ENCODE peak calls at places on chromosomes 12 and 14, in five cellular contexts. B is stimulated activated CD8-positive, alpha-beta memory T cell treated with anti-CD3 and anti-CD28 coated beads, Interleukin-4, amount 100 ng/mL, for 4 hours; A is activated CD8-positive, alpha-beta T cell treated with anti-CD3 and anti-CD28 coated beads, Interleukin-2, amount 10 ng/mL, durations not matched to agents 7 days and 5 days; V is Kasumi-1; G is activated T-cell treated with anti-CD3 and anti-CD28 coated beads for 1 hour. H is an unnamed sample.
A peak's percentile ranks its signal among the peaks of the same experiment; 100 is the strongest.

GRCh38 chr12:124626841-124627502 is 59.6 kb upstream of the NCOR2 start:
- DNase-seq in G (no peak), A (no peak), V (no peak), B (no peak), H (no peak)

GRCh38 chr14:56351861-56352260 is 227.7 kb upstream of the TMEM260 start:
- DNase-seq in B (no peak), V (no peak), A (no peak), G (no peak), H (no peak)

GRCh38 chr12:64039285-64039871 is 182.7 kb downstream of the KICS2 start:
- DNase-seq in A (no peak), V (no peak), B (no peak), G (no peak), H (no peak)

GRCh38 chr14:104146651-104147345 is 8.4 kb downstream of the KIF26A start:
- DNase-seq in V (no peak), G (no peak), B (no peak), A (no peak), H (no peak)

GRCh38 chr14:53295985-53296582 is 143.0 kb upstream of the DDHD1 start:
- DNase-seq in A (peak; percentile 38), B (no peak), V (peak; percentile 58), G (no peak), H (peak; percentile 49)

GRCh38 chr12:106127289-106128126 is 11.2 kb downstream of the NUAK1 start:
- DNase-seq in V (no peak), B (no peak), G (no peak), A (no peak), H (no peak)

GRCh38 chr14:74504874-74505617 is 11.5 kb downstream of the ISCA2 start:
- DNase-seq in V (no peak), B (no peak), G (no peak), A (no peak), H (no peak)

GRCh38 chr14:75123991-75124390 is 2.9 kb downstream of the NEK9 start:
- DNase-seq in G (no peak), B (no peak), V (peak; percentile 88), A (peak; percentile 39), H (no peak)

GRCh38 chr12:95143784-95144205 is 70.4 kb upstream of the NR2C1 start:
- DNase-seq in G (no peak), B (no peak), V (no peak), A (no peak), H (no peak)

GRCh38 chr14:90759370-90760054 is 56.7 kb downstream of the TTC7B start:
- DNase-seq in B (no peak), A (no peak), G (no peak), V (no peak), H (no peak)

GRCh38 chr12:52207895-52208294 is 16.1 kb upstream of the KRT80 start:
- DNase-seq in V (no peak), A (no peak), G (no peak), B (no peak), H (no peak)

GRCh38 chr12:10574307-10574706 is 39.1 kb downstream of the MAGOHB start:
- DNase-seq in G (no peak), A (no peak), V (no peak), B (no peak), H (no peak)

GRCh38 chr14:61603736-61604135 is 91.6 kb upstream of the HIF1A start:
- DNase-seq in B (no peak), A (no peak), V (no peak), G (no peak), H (no peak)

GRCh38 chr12:70576341-70577282 is 60.6 kb downstream of the PTPRB start:
- DNase-seq in G (no peak), B (no peak), A (no peak), V (peak; percentile 85), H (peak; percentile 49)

GRCh38 chr14:33793711-33794110 is 157.2 kb downstream of the EGLN3 start:
- DNase-seq in V (no peak), B (no peak), G (no peak), A (no peak), H (no peak)

GRCh38 chr12:110921262-110921661 is 883 bp upstream of the MYL2 start:
- DNase-seq in B (no peak), G (no peak), A (no peak), V (no peak), H (no peak)

GRCh38 chr14:89270439-89271227 is 146.4 kb downstream of the FOXN3 start:
- DNase-seq in V (no peak), G (no peak), A (no peak), B (no peak), H (no peak)

GRCh38 chr12:52004042-52004648 is 2.6 kb upstream of the TAMALIN start:
- DNase-seq in B (no peak), A (no peak), G (no peak), V (peak; percentile 32), H (no peak)

GRCh38 chr12:58567189-58567588 is 353.1 kb downstream of the LRIG3 start:
- DNase-seq in B (no peak), G (no peak), A (no peak), V (no peak), H (no peak)

GRCh38 chr12:20950248-20950647 is 139.7 kb downstream of the SLCO1B3 start:
- DNase-seq in A (no peak), G (no peak), B (no peak), V (peak; percentile 72), H (peak; percentile 29)

GRCh38 chr12:108611884-108612415 is 14.1 kb upstream of the TMEM119 start:
- DNase-seq in G (peak; percentile 54), B (peak; percentile 57), A (peak; percentile 57), V (peak; percentile 33), H (peak; percentile 55)

GRCh38 chr12:25716842-25717241 is 163.8 kb upstream of the LMNTD1 start:
- DNase-seq in V (no peak), A (no peak), G (no peak), B (no peak), H (peak; percentile 50)

GRCh38 chr14:32049361-32050103 is 27.6 kb upstream of the ARHGAP5 start:
- DNase-seq in B (no peak), V (no peak), G (no peak), A (no peak), H (no peak)

GRCh38 chr12:6167327-6168280 is 32.6 kb upstream of the CD9 start:
- DNase-seq in V (peak; percentile 66), G (peak; percentile 21), B (peak; percentile 55), A (peak; percentile 68), H (no peak)

GRCh38 chr12:125470838-125471775 is 405.9 kb downstream of the AACS start:
- DNase-seq in G (no peak), B (no peak), V (no peak), A (no peak), H (no peak)

GRCh38 chr12:43501705-43502104 is 50.3 kb downstream of the ADAMTS20 start:
- DNase-seq in V (peak; percentile 84), G (no peak), B (no peak), A (no peak), H (peak; percentile 22)

GRCh38 chr12:20490213-20490612 is 121.9 kb downstream of the PDE3A start:
- DNase-seq in A (no peak), G (no peak), V (no peak), B (no peak), H (no peak)

GRCh38 chr14:89241265-89241664 is 175.8 kb downstream of the FOXN3 start:
- DNase-seq in B (no peak), V (no peak), A (no peak), G (no peak), H (no peak)

GRCh38 chr12:8080131-8080530 is 1.9 kb upstream of the NECAP1 start:
- DNase-seq in A (no peak), G (no peak), V (peak; percentile 13), B (no peak), H (no peak)

GRCh38 chr14:92930737-92931602 is 8.0 kb downstream of the CHGA start:
- DNase-seq in V (no peak), B (no peak), G (no peak), A (no peak), H (no peak)

GRCh38 chr12:13661005-13661887 is 320.2 kb downstream of the GRIN2B start:
- DNase-seq in V (peak; percentile 48), B (no peak), A (peak; percentile 32), G (no peak), H (peak; percentile 19)

GRCh38 chr12:2934371-2934770 is 24.8 kb upstream of the TEAD4 start:
- DNase-seq in V (no peak), G (no peak), B (no peak), A (no peak), H (no peak)